ENCODE peak calls at places on chromosome 1, in four cellular contexts. One of them, this sample, is unnamed.

GRCh38 chr1:203666621-203667020 is 40.0 kb downstream of the ATP2B4 start:
- DNase-seq in ascending aorta: no peak
- DNase-seq in amniotic stem cell: no peak
- DNase-seq in CD4-positive, CD25-positive, alpha-beta regulatory T cell: no peak
- DNase-seq in this sample: no peak

GRCh38 chr1:174700775-174701174 is 253.0 kb downstream of the GPR52 start:
- DNase-seq in ascending aorta: no peak
- DNase-seq in CD4-positive, CD25-positive, alpha-beta regulatory T cell: no peak
- DNase-seq in amniotic stem cell: no peak
- DNase-seq in this sample: no peak

GRCh38 chr1:84780000-84780716 is 89.9 kb upstream of the SSX2IP start:
- DNase-seq in ascending aorta: no peak
- DNase-seq in amniotic stem cell: no peak
- DNase-seq in CD4-positive, CD25-positive, alpha-beta regulatory T cell: peak
- DNase-seq in this sample: no peak

GRCh38 chr1:208113036-208113435 is 131.1 kb downstream of the PLXNA2 start:
- DNase-seq in CD4-positive, CD25-positive, alpha-beta regulatory T cell: no peak
- DNase-seq in amniotic stem cell: no peak
- DNase-seq in ascending aorta: no peak
- DNase-seq in this sample: no peak

GRCh38 chr1:162670928-162671663 is 38.8 kb downstream of the DDR2 start:
- DNase-seq in CD4-positive, CD25-positive, alpha-beta regulatory T cell: no peak
- DNase-seq in ascending aorta: no peak
- DNase-seq in amniotic stem cell: peak
- DNase-seq in this sample: no peak

GRCh38 chr1:182833271-182833670 is 5.9 kb upstream of the DHX9 start:
- DNase-seq in CD4-positive, CD25-positive, alpha-beta regulatory T cell: no peak
- DNase-seq in amniotic stem cell: no peak
- DNase-seq in ascending aorta: no peak
- DNase-seq in this sample: no peak

GRCh38 chr1:109248797-109249629 is at the start of gene CELSR2:
- DNase-seq in ascending aorta: no peak
- DNase-seq in CD4-positive, CD25-positive, alpha-beta regulatory T cell: peak
- DNase-seq in amniotic stem cell: no peak
- DNase-seq in this sample: peak

GRCh38 chr1:100383743-100384405 is 31.6 kb downstream of the CDC14A start:
- DNase-seq in amniotic stem cell: no peak
- DNase-seq in CD4-positive, CD25-positive, alpha-beta regulatory T cell: no peak
- DNase-seq in ascending aorta: no peak
- DNase-seq in this sample: no peak

GRCh38 chr1:228273720-228274451 is 66.0 kb downstream of the OBSCN start:
- DNase-seq in amniotic stem cell: no peak
- DNase-seq in ascending aorta: peak
- DNase-seq in CD4-positive, CD25-positive, alpha-beta regulatory T cell: no peak
- DNase-seq in this sample: no peak

GRCh38 chr1:227273557-227273956 is 44.7 kb downstream of the CDC42BPA start:
- DNase-seq in amniotic stem cell: no peak
- DNase-seq in CD4-positive, CD25-positive, alpha-beta regulatory T cell: peak
- DNase-seq in ascending aorta: no peak
- DNase-seq in this sample: no peak

GRCh38 chr1:164611754-164612642 is 53.0 kb downstream of the PBX1 start:
- DNase-seq in CD4-positive, CD25-positive, alpha-beta regulatory T cell: no peak
- DNase-seq in amniotic stem cell: peak
- DNase-seq in ascending aorta: no peak
- DNase-seq in this sample: no peak

GRCh38 chr1:91804546-91805023 is 81.4 kb downstream of the TGFBR3 start:
- DNase-seq in ascending aorta: no peak
- DNase-seq in CD4-positive, CD25-positive, alpha-beta regulatory T cell: peak
- DNase-seq in amniotic stem cell: no peak
- DNase-seq in this sample: no peak

GRCh38 chr1:93707956-93708355 is 26.3 kb upstream of the BCAR3 start:
- DNase-seq in amniotic stem cell: no peak
- DNase-seq in CD4-positive, CD25-positive, alpha-beta regulatory T cell: peak
- DNase-seq in ascending aorta: no peak
- DNase-seq in this sample: peak

GRCh38 chr1:172108494-172108893 is 267.2 kb downstream of the DNM3 start:
- DNase-seq in amniotic stem cell: no peak
- DNase-seq in ascending aorta: no peak
- DNase-seq in CD4-positive, CD25-positive, alpha-beta regulatory T cell: no peak
- DNase-seq in this sample: no peak

GRCh38 chr1:67572594-67573221 is 112.3 kb upstream of the GADD45A start:
- DNase-seq in amniotic stem cell: no peak
- DNase-seq in CD4-positive, CD25-positive, alpha-beta regulatory T cell: no peak
- DNase-seq in ascending aorta: no peak
- DNase-seq in this sample: no peak

GRCh38 chr1:235650341-235651169 is 971 bp upstream of the GNG4 start:
- DNase-seq in CD4-positive, CD25-positive, alpha-beta regulatory T cell: no peak
- DNase-seq in ascending aorta: no peak
- DNase-seq in amniotic stem cell: no peak
- DNase-seq in this sample: peak

GRCh38 chr1:15941044-15941840 is 34.7 kb downstream of the ZBTB17 start:
- DNase-seq in CD4-positive, CD25-positive, alpha-beta regulatory T cell: no peak
- DNase-seq in amniotic stem cell: no peak
- DNase-seq in ascending aorta: no peak
- DNase-seq in this sample: no peak

GRCh38 chr1:85494074-85494956 is 29.4 kb upstream of the DDAH1 start:
- DNase-seq in CD4-positive, CD25-positive, alpha-beta regulatory T cell: no peak
- DNase-seq in amniotic stem cell: no peak
- DNase-seq in ascending aorta: no peak
- DNase-seq in this sample: no peak

GRCh38 chr1:7677815-7678214 is 93.3 kb upstream of the VAMP3 start:
- DNase-seq in CD4-positive, CD25-positive, alpha-beta regulatory T cell: no peak
- DNase-seq in ascending aorta: no peak
- DNase-seq in amniotic stem cell: no peak
- DNase-seq in this sample: no peak

GRCh38 chr1:90710579-90711536 is 6.2 kb downstream of the BARHL2 start:
- DNase-seq in amniotic stem cell: no peak
- DNase-seq in ascending aorta: no peak
- DNase-seq in CD4-positive, CD25-positive, alpha-beta regulatory T cell: no peak
- DNase-seq in this sample: no peak

This sample was measured in germinal center.